ENCODE peak calls at places on chromosomes 11 and 22, in four cellular contexts. One of them, this sample, is unnamed.

GRCh38 chr22:49321477-49322055 is 506.1 kb downstream of the BRD1 start:
- DNase-seq in coronary artery: peak
- DNase-seq in nephron progenitor cell: no peak
- DNase-seq in transverse colon: no peak
- DNase-seq in this sample: no peak

GRCh38 chr11:8262552-8263108 is 1.0 kb downstream of the LMO1 start:
- DNase-seq in coronary artery: peak
- DNase-seq in nephron progenitor cell: peak
- DNase-seq in transverse colon: peak
- DNase-seq in this sample: no peak

GRCh38 chr11:16978021-16978370 is 36.2 kb downstream of the PLEKHA7 start:
- DNase-seq in coronary artery: no peak
- DNase-seq in nephron progenitor cell: no peak
- DNase-seq in transverse colon: no peak
- DNase-seq in this sample: no peak

GRCh38 chr11:70111269-70112016 is 33.3 kb downstream of the ANO1 start:
- DNase-seq in coronary artery: no peak
- DNase-seq in nephron progenitor cell: peak
- DNase-seq in transverse colon: peak
- DNase-seq in this sample: no peak

GRCh38 chr11:103844327-103845215 is 191.9 kb upstream of the DDI1 start:
- DNase-seq in coronary artery: no peak
- DNase-seq in nephron progenitor cell: no peak
- DNase-seq in transverse colon: peak
- DNase-seq in this sample: no peak

GRCh38 chr11:78660451-78660850 is 85.8 kb upstream of the NARS2 start:
- DNase-seq in coronary artery: peak
- DNase-seq in nephron progenitor cell: no peak
- DNase-seq in transverse colon: no peak
- DNase-seq in this sample: no peak

GRCh38 chr22:22576244-22576988 is 17.4 kb upstream of the PRAME start:
- DNase-seq in coronary artery: no peak
- DNase-seq in nephron progenitor cell: peak
- DNase-seq in transverse colon: peak
- DNase-seq in this sample: no peak

GRCh38 chr11:29962243-29962642 is 54.6 kb downstream of the KCNA4 start:
- DNase-seq in coronary artery: no peak
- DNase-seq in nephron progenitor cell: peak
- DNase-seq in transverse colon: no peak
- DNase-seq in this sample: no peak

GRCh38 chr11:2515401-2516275 is 70.8 kb downstream of the KCNQ1 start:
- DNase-seq in coronary artery: no peak
- DNase-seq in nephron progenitor cell: no peak
- DNase-seq in transverse colon: peak
- DNase-seq in this sample: no peak

GRCh38 chr11:101686514-101686913 is 102.7 kb upstream of the TRPC6 start:
- DNase-seq in coronary artery: no peak
- DNase-seq in nephron progenitor cell: no peak
- DNase-seq in transverse colon: no peak
- DNase-seq in this sample: no peak

GRCh38 chr11:20415432-20415831 is 27.9 kb downstream of the PRMT3 start:
- DNase-seq in coronary artery: no peak
- DNase-seq in nephron progenitor cell: no peak
- DNase-seq in transverse colon: no peak
- DNase-seq in this sample: no peak

GRCh38 chr11:56183459-56183858 is 7.0 kb downstream of the OR5J2 start:
- DNase-seq in coronary artery: no peak
- DNase-seq in nephron progenitor cell: no peak
- DNase-seq in transverse colon: no peak
- DNase-seq in this sample: no peak

GRCh38 chr11:129247129-129247528 is 55.0 kb upstream of the ARHGAP32 start:
- DNase-seq in coronary artery: no peak
- DNase-seq in nephron progenitor cell: no peak
- DNase-seq in transverse colon: no peak
- DNase-seq in this sample: no peak

GRCh38 chr22:50305658-50306566 is 1.5 kb downstream of the PLXNB2 start:
- DNase-seq in coronary artery: peak
- DNase-seq in nephron progenitor cell: peak
- DNase-seq in transverse colon: peak
- DNase-seq in this sample: peak

GRCh38 chr11:125621995-125622394 is 3.0 kb upstream of the CHEK1 start:
- DNase-seq in coronary artery: no peak
- DNase-seq in nephron progenitor cell: no peak
- DNase-seq in transverse colon: no peak
- DNase-seq in this sample: no peak

GRCh38 chr11:19200410-19201201 is 1.2 kb downstream of the CSRP3 start:
- DNase-seq in coronary artery: no peak
- DNase-seq in nephron progenitor cell: no peak
- DNase-seq in transverse colon: peak
- DNase-seq in this sample: no peak

GRCh38 chr11:76219243-76219642 is 12.9 kb upstream of the WNT11 start:
- DNase-seq in coronary artery: no peak
- DNase-seq in nephron progenitor cell: no peak
- DNase-seq in transverse colon: no peak
- DNase-seq in this sample: no peak

GRCh38 chr11:101034076-101034475 is 95.5 kb downstream of the PGR start:
- DNase-seq in coronary artery: peak
- DNase-seq in nephron progenitor cell: peak
- DNase-seq in transverse colon: no peak
- DNase-seq in this sample: no peak

GRCh38 chr22:40094449-40094848 is 83.3 kb upstream of the TNRC6B start:
- DNase-seq in coronary artery: no peak
- DNase-seq in nephron progenitor cell: no peak
- DNase-seq in transverse colon: no peak
- DNase-seq in this sample: no peak

GRCh38 chr22:37121887-37122591 is 12.5 kb upstream of the TMPRSS6 start:
- DNase-seq in coronary artery: no peak
- DNase-seq in nephron progenitor cell: no peak
- DNase-seq in transverse colon: peak
- DNase-seq in this sample: no peak

GRCh38 chr11:1020211-1020905 is 16.2 kb downstream of the MUC6 start:
- DNase-seq in coronary artery: no peak
- DNase-seq in nephron progenitor cell: no peak
- DNase-seq in transverse colon: no peak
- DNase-seq in this sample: no peak

GRCh38 chr22:42091446-42091764 is 833 bp upstream of the NDUFA6 start:
- DNase-seq in coronary artery: peak
- DNase-seq in nephron progenitor cell: no peak
- DNase-seq in transverse colon: no peak
- DNase-seq in this sample: no peak

GRCh38 chr11:8209208-8209807 is 40.5 kb upstream of the RIC3 start:
- DNase-seq in coronary artery: no peak
- DNase-seq in nephron progenitor cell: no peak
- DNase-seq in transverse colon: no peak
- DNase-seq in this sample: no peak

GRCh38 chr11:101497292-101497691 is 86.5 kb downstream of the TRPC6 start:
- DNase-seq in coronary artery: no peak
- DNase-seq in nephron progenitor cell: no peak
- DNase-seq in transverse colon: no peak
- DNase-seq in this sample: no peak

GRCh38 chr11:126512251-126512650 is 156.8 kb downstream of the ST3GAL4 start:
- DNase-seq in coronary artery: no peak
- DNase-seq in nephron progenitor cell: no peak
- DNase-seq in transverse colon: no peak
- DNase-seq in this sample: no peak

GRCh38 chr11:5524756-5525155 is 8.3 kb upstream of the UBQLNL start:
- DNase-seq in coronary artery: no peak
- DNase-seq in nephron progenitor cell: no peak
- DNase-seq in transverse colon: no peak
- DNase-seq in this sample: no peak

GRCh38 chr11:129319751-129320150 is 55.9 kb upstream of the BARX2 start:
- DNase-seq in coronary artery: no peak
- DNase-seq in nephron progenitor cell: no peak
- DNase-seq in transverse colon: no peak
- DNase-seq in this sample: no peak

GRCh38 chr11:86978756-86979608 is 23.8 kb upstream of the FZD4 start:
- DNase-seq in coronary artery: no peak
- DNase-seq in nephron progenitor cell: no peak
- DNase-seq in transverse colon: no peak
- DNase-seq in this sample: no peak

GRCh38 chr11:1177020-1177770 is 19.4 kb downstream of the MUC5AC start:
- DNase-seq in coronary artery: no peak
- DNase-seq in nephron progenitor cell: no peak
- DNase-seq in transverse colon: no peak
- DNase-seq in this sample: no peak

GRCh38 chr11:2916892-2917645 is 12.2 kb downstream of the PHLDA2 start:
- DNase-seq in coronary artery: no peak
- DNase-seq in nephron progenitor cell: no peak
- DNase-seq in transverse colon: no peak
- DNase-seq in this sample: no peak

GRCh38 chr11:12961615-12962014 is 47.5 kb upstream of the RASSF10 start:
- DNase-seq in coronary artery: no peak
- DNase-seq in nephron progenitor cell: no peak
- DNase-seq in transverse colon: no peak
- DNase-seq in this sample: no peak

GRCh38 chr11:12962306-12962705 is 46.8 kb upstream of the RASSF10 start:
- DNase-seq in coronary artery: no peak
- DNase-seq in nephron progenitor cell: no peak
- DNase-seq in transverse colon: no peak
- DNase-seq in this sample: no peak

GRCh38 chr11:12963051-12963450 is 46.1 kb upstream of the RASSF10 start:
- DNase-seq in coronary artery: no peak
- DNase-seq in nephron progenitor cell: no peak
- DNase-seq in transverse colon: no peak
- DNase-seq in this sample: no peak

GRCh38 chr11:12964650-12965049 is 44.5 kb upstream of the RASSF10 start:
- DNase-seq in coronary artery: no peak
- DNase-seq in nephron progenitor cell: no peak
- DNase-seq in transverse colon: no peak
- DNase-seq in this sample: no peak

GRCh38 chr11:12963789-12964536 is 45.2 kb upstream of the RASSF10 start:
- DNase-seq in coronary artery: no peak
- DNase-seq in nephron progenitor cell: peak
- DNase-seq in transverse colon: peak
- DNase-seq in this sample: peak
- TF ChIP-seq CTCF in coronary artery: peak
- TF ChIP-seq CTCF in nephron progenitor cell: peak
- TF ChIP-seq CTCF in transverse colon: peak
- TF ChIP-seq CTCF in this sample: peak

GRCh38 chr22:29030618-29031235 is 30.9 kb downstream of the C22orf31 start:
- DNase-seq in coronary artery: no peak
- DNase-seq in nephron progenitor cell: peak
- DNase-seq in transverse colon: peak
- DNase-seq in this sample: no peak

GRCh38 chr22:29030016-29030617 is 31.5 kb downstream of the C22orf31 start:
- DNase-seq in coronary artery: no peak
- DNase-seq in nephron progenitor cell: no peak
- DNase-seq in transverse colon: no peak
- DNase-seq in this sample: no peak

GRCh38 chr22:29032014-29032475 is 29.6 kb downstream of the C22orf31 start:
- DNase-seq in coronary artery: no peak
- DNase-seq in nephron progenitor cell: no peak
- DNase-seq in transverse colon: no peak
- DNase-seq in this sample: no peak

GRCh38 chr22:29032584-29032983 is 29.0 kb downstream of the C22orf31 start:
- DNase-seq in coronary artery: no peak
- DNase-seq in nephron progenitor cell: no peak
- DNase-seq in transverse colon: no peak
- DNase-seq in this sample: no peak

DNA sequence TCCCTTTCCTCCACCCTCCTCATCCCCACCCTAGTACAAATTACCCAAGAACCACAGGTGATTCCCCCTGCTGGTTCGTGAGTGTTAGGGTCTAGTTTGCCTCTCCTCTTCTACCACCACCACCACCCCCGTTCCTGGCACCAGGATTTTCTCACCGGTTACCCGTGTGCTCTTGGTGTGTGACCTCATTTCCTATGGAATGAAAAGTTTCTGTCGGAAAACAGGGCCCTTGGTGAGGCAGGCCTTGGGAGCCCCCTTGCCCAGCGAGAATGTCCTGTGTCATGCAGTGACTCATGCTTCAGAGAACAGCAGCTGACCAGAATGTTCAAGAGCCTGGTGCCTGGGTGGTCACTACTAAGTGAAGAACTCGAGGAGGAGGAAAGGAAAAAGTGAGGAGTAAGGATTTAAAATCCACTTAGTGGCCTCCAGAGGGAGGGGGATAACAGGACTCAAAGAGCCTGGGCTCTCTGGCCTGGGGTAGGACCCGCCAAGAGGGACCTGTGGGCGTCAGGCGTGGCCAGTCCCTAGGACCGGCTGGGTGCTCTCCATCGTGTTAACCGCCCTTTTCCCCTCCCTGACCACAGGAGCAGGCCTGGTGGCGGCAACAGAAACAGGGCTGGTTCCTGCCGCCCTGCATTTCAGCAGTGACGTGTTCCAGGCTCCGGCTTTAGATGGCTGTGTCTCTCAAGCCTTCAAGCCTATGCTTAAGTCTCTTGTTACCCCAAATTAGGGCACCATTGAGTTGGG is 30.2 kb downstream of the C22orf31 start:
- DNase-seq in coronary artery: peak
- DNase-seq in nephron progenitor cell: peak
- DNase-seq in transverse colon: peak
- DNase-seq in this sample: peak
- TF ChIP-seq CTCF in coronary artery: no peak
- TF ChIP-seq CTCF in nephron progenitor cell: no peak
- TF ChIP-seq CTCF in transverse colon: no peak
- TF ChIP-seq CTCF in this sample: no peak

DNA sequence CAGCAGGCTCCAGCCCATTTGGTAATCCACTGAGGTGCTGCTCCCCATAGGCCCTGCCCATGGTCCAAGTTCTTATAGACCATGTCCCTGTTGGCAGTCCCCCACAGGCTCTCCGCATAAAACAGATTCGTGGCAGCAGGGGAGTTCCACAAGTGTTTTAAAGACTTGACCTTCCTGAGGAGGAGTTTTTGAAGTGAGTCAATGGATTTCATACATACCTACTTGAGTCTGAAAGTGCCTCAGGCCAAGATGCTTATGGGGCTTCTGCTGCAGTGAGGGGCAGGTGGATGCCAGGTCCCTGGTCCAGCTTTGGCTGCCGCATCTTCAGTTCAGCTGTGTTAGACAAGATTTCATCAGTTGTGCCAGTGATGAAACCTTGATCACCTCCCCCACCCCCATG is 43.3 kb downstream of the CABIN1 start:
- DNase-seq in coronary artery: no peak
- DNase-seq in nephron progenitor cell: no peak
- DNase-seq in transverse colon: no peak
- DNase-seq in this sample: no peak
- TF ChIP-seq CTCF in coronary artery: no peak
- TF ChIP-seq CTCF in nephron progenitor cell: no peak
- TF ChIP-seq CTCF in transverse colon: no peak
- TF ChIP-seq CTCF in this sample: no peak

GRCh38 chr22:31259798-31260473 is 32.4 kb downstream of the PIK3IP1 start:
- DNase-seq in coronary artery: no peak
- DNase-seq in nephron progenitor cell: no peak
- DNase-seq in transverse colon: no peak
- DNase-seq in this sample: no peak

GRCh38 chr22:31248965-31249940 is 37.2 kb downstream of the LIMK2 start:
- DNase-seq in coronary artery: no peak
- DNase-seq in nephron progenitor cell: no peak
- DNase-seq in transverse colon: no peak
- DNase-seq in this sample: no peak

GRCh38 chr22:31248138-31248745 is 36.1 kb downstream of the LIMK2 start:
- DNase-seq in coronary artery: peak
- DNase-seq in nephron progenitor cell: peak
- DNase-seq in transverse colon: peak
- DNase-seq in this sample: peak

GRCh38 chr22:31250740-31251330 is 38.7 kb downstream of the LIMK2 start:
- DNase-seq in coronary artery: no peak
- DNase-seq in nephron progenitor cell: no peak
- DNase-seq in transverse colon: no peak
- DNase-seq in this sample: no peak

GRCh38 chr22:31253949-31254348 is 38.3 kb downstream of the PIK3IP1 start:
- DNase-seq in coronary artery: no peak
- DNase-seq in nephron progenitor cell: no peak
- DNase-seq in transverse colon: peak
- DNase-seq in this sample: no peak
- TF ChIP-seq CTCF in coronary artery: no peak
- TF ChIP-seq CTCF in nephron progenitor cell: no peak
- TF ChIP-seq CTCF in transverse colon: no peak
- TF ChIP-seq CTCF in this sample: no peak

This sample was measured in omental fat pad.